ENCODE peak calls at places on chromosomes 3 and 15, in seven cellular contexts. J is HCT116, Q is mammary epithelial cell, N is mesendoderm, X is GM23248, O is foreskin keratinocyte, F is iPS DF 6.9. V is an unnamed sample. For H3K4me1, the result is how much of the 10 kb centered on the place peaks cover.

GRCh38 chr3:27090265-27091041 is 278.7 kb downstream of the NEK10 start:
- DNase-seq in J (no peak), Q (no peak), F (no peak), N (no peak), O (no peak), X (peak), V (no peak)

GRCh38 chr3:120555661-120556509 is 40.3 kb upstream of the NDUFB4 start:
- DNase-seq in O (no peak), F (no peak), Q (no peak), N (no peak), J (no peak), X (no peak), V (no peak)

GRCh38 chr3:17144665-17144993 is 259.9 kb downstream of the PLCL2 start:
- DNase-seq in N (no peak), Q (no peak), J (no peak), F (no peak), O (no peak), X (no peak), V (no peak)

GRCh38 chr15:64030123-64030522 is 16.2 kb downstream of the DAPK2 start:
- DNase-seq in X (no peak), O (no peak), N (no peak), J (no peak), F (no peak), Q (no peak), V (no peak)

GRCh38 chr3:42067324-42067723 is 23.8 kb upstream of the TRAK1 start:
- DNase-seq in Q (no peak), F (no peak), X (peak), O (no peak), N (no peak), J (no peak), V (no peak)

GRCh38 chr3:196754215-196754937 is 14.7 kb downstream of the PAK2 start:
- DNase-seq in X (no peak), F (no peak), N (peak), J (no peak), O (no peak), Q (no peak), V (no peak)

GRCh38 chr3:6737223-6737994 is 123.5 kb upstream of the GRM7 start:
- DNase-seq in O (no peak), J (no peak), X (no peak), F (no peak), N (no peak), Q (no peak), V (no peak)

GRCh38 chr15:23035964-23036566 is 3.3 kb downstream of the TUBGCP5 start:
- DNase-seq in F (peak), X (peak), J (peak), Q (peak), O (peak), N (peak), V (no peak)

GRCh38 chr15:25810631-25811077 is 52.5 kb downstream of the ATP10A start:
- DNase-seq in N (peak), Q (no peak), X (no peak), F (no peak), J (no peak), O (no peak), V (no peak)

GRCh38 chr15:95887666-95888480 is 442.6 kb upstream of the NR2F2 start:
- DNase-seq in O (peak), J (no peak), Q (peak), X (no peak), F (no peak), N (peak), V (no peak)

GRCh38 chr3:155131104-155131503 is 51.0 kb downstream of the MME start:
- DNase-seq in Q (peak), J (no peak), N (no peak), O (peak), X (peak), F (no peak), V (no peak)

GRCh38 chr3:99686955-99687612 is 48.7 kb downstream of the COL8A1 start:
- DNase-seq in X (peak), F (peak), J (peak), N (peak), O (peak), Q (peak), V (no peak)

GRCh38 chr15:76376029-76376428 is 39.5 kb downstream of the ISL2 start:
- DNase-seq in X (no peak), F (peak), Q (no peak), J (no peak), O (no peak), N (peak), V (no peak)

GRCh38 chr3:107993771-107994170 is 97.1 kb downstream of the CD47 start:
- DNase-seq in N (no peak), Q (no peak), F (no peak), O (peak), X (peak), J (no peak), V (no peak)

GRCh38 chr15:32844118-32844711 is 126.4 kb downstream of the GREM1 start:
- DNase-seq in N (peak), J (peak), X (peak), F (no peak), Q (peak), O (no peak), V (no peak)

GRCh38 chr3:23117856-23118255 is 85.3 kb upstream of the UBE2E2 start:
- DNase-seq in J (no peak), X (no peak), N (no peak), F (no peak), Q (no peak), O (no peak), V (no peak)

GRCh38 chr3:73602171-73602570 is 22.6 kb downstream of the PDZRN3 start:
- DNase-seq in X (peak), J (no peak), O (peak), N (peak), F (no peak), Q (peak), V (no peak)

GRCh38 chr3:161914703-161915102 is 418.1 kb downstream of the OTOL1 start:
- DNase-seq in O (no peak), J (no peak), Q (no peak), N (peak), F (peak), X (peak), V (no peak)

GRCh38 chr3:169998668-169999131 is 32.1 kb downstream of the SEC62 start:
- DNase-seq in N (no peak), F (no peak), J (no peak), X (peak), Q (peak), O (peak), V (no peak)

GRCh38 chr3:138898301-138898700 is 48.6 kb downstream of the FOXL2 start:
- DNase-seq in O (no peak), Q (no peak), J (no peak), N (no peak), F (no peak), X (peak), V (no peak)

GRCh38 chr3:115720988-115721387 is 97.7 kb downstream of the GAP43 start:
- DNase-seq in N (no peak), X (peak), O (no peak), J (no peak), F (no peak), Q (no peak), V (no peak)

DNA sequence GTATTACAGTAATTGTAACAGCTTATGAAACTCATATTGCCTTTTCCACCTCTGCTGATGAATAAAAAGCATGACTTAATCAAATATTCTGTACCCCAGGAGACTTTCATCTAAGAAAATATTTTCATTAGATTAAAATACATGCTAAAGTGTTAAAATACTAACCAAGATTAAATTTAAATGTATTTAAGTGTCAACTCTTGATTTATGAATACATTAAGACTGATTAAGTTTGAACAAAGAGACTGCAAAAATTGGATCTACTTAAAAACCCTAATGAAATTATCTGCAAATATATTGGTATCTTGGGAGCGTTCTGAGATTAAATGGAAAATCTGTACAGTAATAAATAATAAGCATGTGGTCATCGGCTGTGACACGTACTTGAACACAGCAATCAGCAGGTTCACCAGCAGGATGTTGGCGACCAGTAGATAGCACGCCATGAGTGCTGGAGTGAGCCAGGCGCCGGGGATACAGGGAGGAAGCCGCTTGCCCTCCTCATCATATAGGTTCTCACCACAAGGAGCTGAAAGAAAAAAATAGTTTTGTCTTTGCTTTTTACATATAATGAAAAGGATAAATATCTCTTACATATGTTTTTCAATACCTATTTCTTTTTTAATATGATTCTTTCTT is 36.6 kb upstream of the MTMR10 start:
- DNase-seq in J (no peak), F (no peak), X (no peak), N (no peak), O (no peak), Q (no peak), V (no peak)
- H3K27ac ChIP-seq in J (no peak), F (no peak), X (no peak), N (no peak), O (no peak), Q (no peak), V (no peak)

DNA sequence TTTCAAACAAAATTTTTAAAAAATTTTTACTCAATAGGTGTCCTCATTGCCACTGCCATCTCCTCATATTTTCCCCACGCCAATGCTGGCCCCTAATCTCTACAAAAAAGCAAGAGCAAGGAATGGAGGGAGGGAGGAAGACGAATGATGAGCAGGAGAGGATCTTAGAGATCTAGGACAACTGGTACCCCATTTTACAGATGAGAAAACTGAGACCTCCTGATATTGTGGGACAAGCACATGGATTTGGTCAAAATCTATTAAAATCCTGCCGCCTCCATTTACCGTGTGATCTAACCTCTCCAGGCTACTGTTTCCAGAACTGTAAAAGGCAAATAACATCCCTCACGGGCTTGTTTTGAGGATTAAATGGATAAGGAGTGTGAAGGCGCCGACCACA is 4.6 kb downstream of the HEG1 start:
- DNase-seq in O (no peak), Q (no peak), N (no peak), J (no peak), X (no peak), F (no peak), V (no peak)
- H3K4me1 ChIP-seq in O (under half), Q (half or more), N (under half), J (under half), X (half or more), F (under half), V (under half)

GRCh38 chr3:55169161-55169560 is 241.3 kb upstream of the LRTM1 start:
- DNase-seq in J (no peak), N (no peak), X (no peak), F (no peak), O (no peak), Q (no peak), V (no peak)

GRCh38 chr3:55165704-55166103 is 237.8 kb upstream of the LRTM1 start:
- DNase-seq in N (no peak), J (no peak), X (no peak), F (no peak), O (no peak), Q (no peak), V (no peak)

GRCh38 chr3:55166577-55167555 is 239.0 kb upstream of the LRTM1 start:
- DNase-seq in F (no peak), J (no peak), X (peak), N (no peak), O (no peak), Q (no peak), V (no peak)

GRCh38 chr3:55169608-55170010 is 241.8 kb upstream of the LRTM1 start:
- DNase-seq in N (no peak), O (peak), Q (peak), J (no peak), F (no peak), X (peak), V (no peak)

GRCh38 chr3:55167586-55168317 is 239.9 kb upstream of the LRTM1 start:
- DNase-seq in X (peak), J (no peak), O (peak), N (no peak), F (no peak), Q (peak), V (no peak)
- H3K27ac ChIP-seq in X (peak), J (no peak), O (no peak), N (no peak), F (no peak), Q (no peak), V (no peak)

DNA sequence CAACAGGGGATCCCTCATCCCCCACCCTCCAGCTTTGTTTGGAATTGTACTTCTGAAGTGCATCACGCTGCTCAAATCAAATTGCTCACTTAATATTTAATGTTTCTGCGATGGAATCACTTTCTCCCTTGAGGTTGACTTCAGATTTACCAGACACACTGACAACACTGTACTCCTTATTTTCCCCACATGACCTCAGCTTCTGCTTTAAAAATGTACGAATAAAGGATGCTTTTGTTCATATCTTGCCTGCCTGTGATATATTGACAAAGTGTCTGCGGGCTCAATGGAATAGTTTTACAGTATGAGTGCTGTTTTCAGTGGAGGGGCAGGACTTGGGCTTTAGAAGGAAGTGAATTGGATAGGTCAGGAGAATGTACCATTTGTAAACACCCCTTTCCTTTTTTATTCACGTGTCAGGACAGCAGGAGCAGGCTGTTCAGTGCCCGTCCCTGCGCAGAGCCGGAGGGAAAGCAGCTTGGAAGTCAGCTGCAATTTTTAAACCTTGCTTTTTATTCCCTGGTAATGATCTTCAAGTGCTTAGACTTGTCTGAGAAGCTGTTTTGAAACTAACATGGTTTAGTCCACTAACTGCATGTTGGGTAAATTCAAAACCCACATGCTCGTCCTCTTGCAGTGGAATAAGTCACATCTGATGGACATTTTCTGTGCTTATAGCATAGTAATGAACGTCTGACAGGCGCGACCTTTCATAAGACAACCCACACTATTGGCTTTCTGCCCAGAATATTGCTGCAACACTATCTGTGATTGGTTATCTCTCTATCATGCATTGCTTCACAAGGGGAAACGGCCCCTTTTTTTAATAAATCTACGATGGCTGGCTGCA is 29.9 kb downstream of the MBNL1 start:
- DNase-seq in Q (peak), N (peak), X (peak), O (peak), J (no peak), F (no peak), V (peak)
- H3K4me1 ChIP-seq in Q (under half), N (under half), X (half or more), O (under half), J (half or more), F (under half), V (half or more)

DNA sequence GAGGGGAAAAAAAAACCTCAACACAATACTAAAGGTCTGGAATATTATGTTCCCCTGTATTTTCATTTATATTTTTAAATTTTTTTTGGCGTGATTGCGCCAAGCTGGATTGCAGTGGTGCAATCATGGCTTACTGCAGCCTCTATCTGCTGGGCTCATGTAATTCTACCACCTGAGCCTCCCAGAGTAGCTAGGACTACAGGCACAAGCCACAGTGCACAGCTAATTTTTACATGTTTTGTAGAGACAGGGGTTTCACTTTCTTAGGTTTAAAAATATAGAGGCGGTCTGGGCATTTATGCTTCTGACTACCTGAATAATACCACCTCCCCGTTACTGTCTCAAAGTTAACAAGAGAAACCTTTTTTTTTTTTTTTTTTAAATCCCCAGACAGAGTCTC is 51.1 kb upstream of the MAP4 start:
- DNase-seq in O (no peak), F (no peak), Q (no peak), N (no peak), X (no peak), J (no peak), V (no peak)
- H3K27ac ChIP-seq in O (no peak), F (no peak), Q (no peak), N (no peak), X (no peak), J (no peak), V (no peak)

DNA sequence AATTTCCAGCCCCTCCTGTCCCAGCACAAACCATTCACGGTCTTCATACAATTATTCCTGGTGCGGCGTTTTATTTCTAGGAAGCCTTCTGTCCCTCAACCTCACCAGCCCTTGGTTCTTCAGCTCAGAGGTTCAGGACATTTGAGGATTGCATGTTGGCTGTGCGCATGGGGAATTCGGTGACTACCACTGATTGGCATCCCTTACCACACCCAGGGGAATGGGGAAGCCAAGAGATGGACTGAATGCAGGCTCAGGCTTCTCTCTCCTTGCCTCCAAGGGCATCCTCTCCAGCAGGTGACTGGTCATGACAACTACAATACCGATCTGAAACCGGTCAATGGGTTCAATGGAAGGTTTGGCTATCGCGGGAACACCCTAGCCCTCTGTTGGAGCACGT is 153.8 kb downstream of the MTHFS start:
- DNase-seq in J (no peak), N (peak), X (peak), F (no peak), O (no peak), Q (peak), V (no peak)
- H3K4me1 ChIP-seq in J (under half), N (under half), X (under half), F (under half), O (under half), Q (under half), V (under half)